ENCODE peak calls at places on chromosome 13, in nine cellular contexts. S is brain microvascular endothelial cell; E is testis; B is hepatic stellate cell; I is T-cell; P is hippocampal formation; H is AG08396; U is foreskin fibroblast; X is activated CD8-positive, alpha-beta memory T cell treated with anti-CD3 and anti-CD28 coated beads for 48 hours. Z is an unnamed sample.

GRCh38 chr13:21637296-21637695 is 33.3 kb upstream of the MICU2 start:
- DNase-seq in S (peak; percentile 18), E (no peak), B (no peak), I (no peak), P (no peak), H (peak; percentile 12), U (peak; percentile 15), X (no peak), Z (no peak)

GRCh38 chr13:42354246-42355117 is 82.5 kb downstream of the AKAP11 start:
- DNase-seq in S (peak; percentile 79), E (no peak), B (no peak), I (peak; percentile 19), P (no peak), H (peak; percentile 9), U (peak; percentile 42), X (no peak), Z (no peak)

GRCh38 chr13:38350114-38350617 is 515 bp downstream of the UFM1 start:
- DNase-seq in S (peak; percentile 50), E (peak; percentile 83), B (peak; percentile 19), I (peak; percentile 26), P (no peak), H (peak; percentile 48), U (peak; percentile 64), X (no peak), Z (peak; percentile 48)

GRCh38 chr13:51044023-51044665 is 66.9 kb downstream of the C13orf42 start:
- DNase-seq in S (no peak), E (no peak), B (no peak), I (no peak), P (no peak), H (no peak), U (no peak), X (no peak), Z (no peak)

GRCh38 chr13:30071890-30072817 is 221.7 kb upstream of the UBL3 start:
- DNase-seq in S (no peak), E (no peak), B (no peak), I (no peak), P (no peak), H (no peak), U (no peak), X (no peak), Z (no peak)

GRCh38 chr13:75691183-75691582 is 55.1 kb downstream of the LMO7 start:
- DNase-seq in S (no peak), E (no peak), B (no peak), I (no peak), P (no peak), H (peak; percentile 58), U (no peak), X (no peak), Z (no peak)

GRCh38 chr13:42524487-42525034 is 49.4 kb upstream of the TNFSF11 start:
- DNase-seq in S (peak; percentile 27), E (no peak), B (no peak), I (no peak), P (no peak), H (no peak), U (peak; percentile 49), X (no peak), Z (no peak)

GRCh38 chr13:110396913-110397379 is 89.9 kb downstream of the COL4A2 start:
- DNase-seq in S (peak; percentile 100), E (peak; percentile 89), B (peak; percentile 71), I (no peak), P (no peak), H (peak; percentile 88), U (peak; percentile 99), X (no peak), Z (no peak)

GRCh38 chr13:51557875-51558604 is 26.2 kb upstream of the WDFY2 start:
- DNase-seq in S (peak; percentile 77), E (no peak), B (peak; percentile 45), I (no peak), P (no peak), H (peak; percentile 48), U (peak; percentile 87), X (no peak), Z (no peak)

GRCh38 chr13:34731486-34731885 is 210.6 kb upstream of the NBEA start:
- DNase-seq in S (no peak), E (no peak), B (no peak), I (no peak), P (no peak), H (no peak), U (no peak), X (no peak), Z (no peak)

GRCh38 chr13:112142401-112142930 is 75.5 kb downstream of the SOX1 start:
- DNase-seq in S (no peak), E (no peak), B (no peak), I (no peak), P (no peak), H (no peak), U (no peak), X (no peak), Z (no peak)

GRCh38 chr13:43058318-43058674 is 34.9 kb downstream of the DNAJC15 start:
- DNase-seq in S (peak; percentile 81), E (no peak), B (no peak), I (no peak), P (no peak), H (peak; percentile 25), U (peak; percentile 91), X (no peak), Z (no peak)